ENCODE peak calls at places on chromosomes 3 and 15, in nine cellular contexts. A is NCI-H460; V is heart left ventricle; E is T-cell; C is AG09319; U is activated naive CD8-positive, alpha-beta T cell treated with anti-CD3 and anti-CD28 coated beads, Interleukin-2, amount 10 ng/mL, durations not matched to agents 7 days and 5 days; P is stimulated activated naive CD4-positive, alpha-beta T cell; M is DMS153; D is left kidney. Z is an unnamed sample.

GRCh38 chr3:137709011-137709601 is 55.0 kb upstream of the SOX14 start:
- DNase-seq in A (no peak), V (no peak), E (no peak), C (no peak), U (no peak), P (no peak), M (peak; percentile 12), D (peak; percentile 17), Z (no peak)

GRCh38 chr3:25855281-25855680 is 65.4 kb downstream of the OXSM start:
- DNase-seq in A (no peak), V (no peak), E (no peak), C (no peak), U (no peak), P (no peak), M (no peak), D (no peak), Z (no peak)

GRCh38 chr3:13253208-13253937 is 166.7 kb downstream of the NUP210 start:
- DNase-seq in A (no peak), V (no peak), E (no peak), C (no peak), U (no peak), P (no peak), M (no peak), D (no peak), Z (no peak)

GRCh38 chr15:88450125-88450798 is 16.9 kb downstream of the MRPL46 start:
- DNase-seq in A (peak; percentile 59), V (no peak), E (peak; percentile 42), C (peak; percentile 22), U (peak; percentile 79), P (peak; percentile 22), M (peak; percentile 10), D (peak; percentile 80), Z (no peak)

GRCh38 chr3:184261270-184262165 is at the start of gene CAMK2N2:
- DNase-seq in A (no peak), V (peak; percentile 77), E (no peak), C (no peak), U (peak; percentile 62), P (peak; percentile 20), M (peak; percentile 86), D (peak; percentile 74), Z (peak; percentile 76)

GRCh38 chr3:177196473-177197040 is 725 bp downstream of the TBL1XR1 start:
- DNase-seq in A (no peak), V (no peak), E (no peak), C (no peak), U (peak; percentile 65), P (peak; percentile 61), M (no peak), D (peak; percentile 77), Z (no peak)

GRCh38 chr3:46233194-46233593 is 9.1 kb upstream of the CCR3 start:
- DNase-seq in A (no peak), V (no peak), E (no peak), C (no peak), U (no peak), P (no peak), M (no peak), D (no peak), Z (no peak)

GRCh38 chr3:23035927-23036640 is 167.0 kb upstream of the UBE2E2 start:
- DNase-seq in A (no peak), V (no peak), E (peak; percentile 42), C (no peak), U (no peak), P (no peak), M (peak; percentile 42), D (peak; percentile 14), Z (no peak)

GRCh38 chr15:80761754-80762153 is 17.4 kb upstream of the CEMIP start:
- DNase-seq in A (no peak), V (no peak), E (no peak), C (no peak), U (no peak), P (no peak), M (no peak), D (no peak), Z (no peak)

GRCh38 chr3:142279965-142280590 is 54.7 kb upstream of the GK5 start:
- DNase-seq in A (peak; percentile 69), V (no peak), E (peak; percentile 28), C (peak; percentile 54), U (no peak), P (no peak), M (peak; percentile 50), D (peak; percentile 86), Z (peak; percentile 47)

GRCh38 chr3:58293516-58293915 is 12.5 kb upstream of the RPP14 start:
- DNase-seq in A (no peak), V (no peak), E (no peak), C (no peak), U (no peak), P (no peak), M (no peak), D (no peak), Z (no peak)

GRCh38 chr15:86164222-86164898 is 84.7 kb downstream of the AGBL1 start:
- DNase-seq in A (no peak), V (no peak), E (no peak), C (no peak), U (no peak), P (no peak), M (no peak), D (peak; percentile 81), Z (no peak)

GRCh38 chr3:151999936-152000335 is 126.5 kb downstream of the SUCNR1 start:
- DNase-seq in A (no peak), V (no peak), E (no peak), C (no peak), U (no peak), P (no peak), M (no peak), D (no peak), Z (no peak)

Z was measured in NCI-H1436 treated with DMSO at 0.1 percent for 48 hours.